ENCODE peak calls at places on chromosomes 6 and 20, in four cellular contexts. D is trophoblast cell, K is neuronal stem cell, T is H1. P is an unnamed sample.

GRCh38 chr6:46501136-46502089 is 10.2 kb upstream of the RCAN2 start:
- DNase-seq in D (peak), K (no peak), T (no peak), P (no peak)

GRCh38 chr20:50762045-50762422 is 30.7 kb downstream of the PARD6B start:
- DNase-seq in D (no peak), K (no peak), T (no peak), P (no peak)

GRCh38 chr6:111871725-111872520 is 1.3 kb downstream of the FYN start:
- DNase-seq in D (peak), K (peak), T (peak), P (peak)

GRCh38 chr6:166204852-166205650 is 37.4 kb upstream of the TBXT start:
- DNase-seq in D (peak), K (no peak), T (no peak), P (no peak)

GRCh38 chr6:51930602-51931001 is 156.8 kb downstream of the PKHD1 start:
- DNase-seq in D (no peak), K (no peak), T (no peak), P (no peak)

GRCh38 chr6:144334150-144334708 is 49.1 kb downstream of the UTRN start:
- DNase-seq in D (no peak), K (no peak), T (peak), P (no peak)

GRCh38 chr6:4731996-4732395 is 44.2 kb upstream of the CDYL start:
- DNase-seq in D (peak), K (no peak), T (no peak), P (no peak)

GRCh38 chr6:170490259-170490658 is 62.8 kb downstream of the PSMB1 start:
- DNase-seq in D (no peak), K (no peak), T (no peak), P (no peak)

GRCh38 chr20:58463231-58463630 is 52.0 kb downstream of the APCDD1L start:
- DNase-seq in D (no peak), K (no peak), T (no peak), P (no peak)

GRCh38 chr6:42166444-42167141 is 6.6 kb upstream of the GUCA1A start:
- DNase-seq in D (peak), K (peak), T (peak), P (peak)

GRCh38 chr6:111605100-111605748 is 454 bp downstream of the TRAF3IP2 start:
- DNase-seq in D (peak), K (no peak), T (peak), P (peak)

GRCh38 chr6:154438882-154439281 is 71.6 kb downstream of the CNKSR3 start:
- DNase-seq in D (no peak), K (no peak), T (no peak), P (no peak)

GRCh38 chr6:126075335-126076071 is 89.2 kb downstream of the TRMT11 start:
- DNase-seq in D (no peak), K (no peak), T (no peak), P (no peak)

DNA sequence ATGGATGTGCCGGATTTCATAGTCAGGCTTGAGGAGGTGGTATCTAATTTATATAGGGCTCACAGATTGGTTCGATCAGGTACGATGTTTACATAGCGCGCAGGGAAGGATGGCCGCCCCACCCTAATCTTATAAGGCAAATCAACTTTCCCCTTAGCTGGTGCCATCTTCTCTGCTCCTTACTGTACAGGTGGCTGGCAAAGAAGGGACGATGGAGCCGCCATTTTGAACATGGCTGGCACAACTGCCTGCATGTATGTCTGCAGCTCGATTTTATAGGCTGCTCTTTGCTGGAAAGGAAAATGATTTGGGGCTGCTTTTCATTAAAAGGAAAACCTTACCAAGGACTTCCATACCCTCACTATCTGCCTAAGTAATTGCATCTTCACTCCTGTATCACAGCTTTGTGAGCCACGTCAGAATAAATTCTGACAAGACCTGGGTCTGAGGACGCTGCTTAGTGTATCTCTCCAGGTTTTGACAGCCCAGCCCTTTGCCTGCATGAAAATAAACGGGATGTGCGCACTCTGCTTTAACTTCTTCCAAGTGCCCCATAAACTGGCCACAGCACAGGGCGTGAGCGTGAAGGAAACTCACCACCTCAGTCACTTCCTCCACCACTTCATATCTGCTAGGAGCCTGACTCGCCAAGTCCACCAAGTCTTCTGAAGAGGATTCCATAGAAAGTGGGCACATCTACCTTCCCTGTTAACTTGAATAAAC is 109.4 kb upstream of the ARMC2 start:
- DNase-seq in D (no peak), K (no peak), T (no peak), P (no peak)
- H2BK5ac ChIP-seq in D (peak), K (no peak), T (no peak), P (no peak)

GRCh38 chr20:47396762-47397476 is 40.4 kb upstream of the ZMYND8 start:
- DNase-seq in D (no peak), K (no peak), T (no peak), P (peak)

GRCh38 chr20:47405775-47406325 is 49.4 kb upstream of the ZMYND8 start:
- DNase-seq in D (no peak), K (no peak), T (no peak), P (no peak)

GRCh38 chr20:47397652-47398301 is 41.3 kb upstream of the ZMYND8 start:
- DNase-seq in D (no peak), K (no peak), T (no peak), P (no peak)

GRCh38 chr20:47400685-47401084 is 44.2 kb upstream of the ZMYND8 start:
- DNase-seq in D (no peak), K (no peak), T (no peak), P (no peak)
- H3K9ac ChIP-seq in D (no peak), K (no peak), T (no peak), P (no peak)

DNA sequence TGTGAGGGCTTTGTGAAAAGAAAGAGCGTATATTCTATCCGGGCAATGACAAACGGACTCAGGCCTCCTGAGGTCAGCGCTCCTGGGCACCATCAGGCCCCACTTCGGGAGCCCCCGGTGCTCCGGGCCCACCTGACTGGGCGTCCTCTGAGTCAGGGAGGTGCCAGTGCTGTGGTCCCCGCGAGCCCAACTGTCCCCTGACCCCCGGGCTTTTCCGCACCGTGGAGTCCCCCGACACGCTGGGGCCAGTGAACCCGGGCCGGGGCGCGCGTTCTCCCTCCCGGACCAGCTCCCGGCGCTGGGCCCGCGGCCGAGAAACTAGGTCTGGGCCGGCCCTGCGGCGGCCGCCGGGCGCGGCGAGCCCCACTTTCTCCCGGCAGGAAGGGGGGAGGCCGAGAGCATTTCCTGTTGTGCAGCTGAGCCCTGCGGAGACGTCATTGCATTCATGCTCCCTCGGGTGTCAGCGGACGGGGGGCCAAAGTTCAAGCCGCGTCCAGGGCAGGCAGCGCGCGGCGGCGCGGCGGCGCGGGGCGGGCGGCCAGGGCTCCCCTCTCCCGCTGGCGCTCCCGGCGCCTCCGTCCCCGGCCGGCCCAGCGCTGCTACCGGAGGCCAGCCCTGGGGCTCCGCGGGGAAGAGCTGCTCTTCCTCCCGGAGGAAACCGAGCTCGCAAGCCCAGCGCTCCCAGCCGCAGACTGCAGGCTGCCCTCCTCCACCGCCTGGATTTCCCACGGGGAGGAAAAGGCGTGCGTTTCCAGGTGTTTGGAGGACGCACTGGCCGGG is 18.3 kb downstream of the HIVEP2 start:
- DNase-seq in D (peak), K (peak), T (peak), P (peak)
- H2BK5ac ChIP-seq in D (peak), K (no peak), T (no peak), P (peak)

GRCh38 chr6:84556541-84557335 is 207.7 kb downstream of the TBX18 start:
- DNase-seq in D (no peak), K (no peak), T (no peak), P (no peak)
- H3K9ac ChIP-seq in D (no peak), K (no peak), T (no peak), P (no peak)

P was measured in mesenchymal stem cell.